ENCODE peak calls at places on chromosomes 6 and 20, in ten cellular contexts. R is upper lobe of right lung, K is uterus, S is globus pallidus, F is occipital lobe, I is posterior vena cava, Y is T-helper 1 cell, J is mesendoderm, B is caudate nucleus, L is HT1080. M is an unnamed sample.

GRCh38 chr6:169556238-169556637 is 145.6 kb downstream of the WDR27 start:
- DNase-seq in L (no peak), B (no peak), F (no peak), R (no peak), Y (no peak), S (no peak), J (no peak), K (no peak), I (no peak), M (no peak)

GRCh38 chr6:129543981-129544380 is 166.0 kb downstream of the ARHGAP18 start:
- DNase-seq in L (peak), R (no peak), F (no peak), K (no peak), I (no peak), S (no peak), J (no peak), B (no peak), Y (no peak), M (no peak)

GRCh38 chr6:148177589-148178233 is 164.9 kb upstream of the SASH1 start:
- DNase-seq in Y (no peak), I (no peak), R (peak), K (peak), J (peak), S (peak), L (peak), F (peak), B (no peak), M (no peak)

GRCh38 chr6:29825848-29826247 is 1.8 kb upstream of the HLA-G start:
- DNase-seq in L (no peak), K (no peak), F (no peak), Y (no peak), B (no peak), I (no peak), S (no peak), R (no peak), J (no peak), M (no peak)

GRCh38 chr20:38460040-38460623 is 12.5 kb upstream of the RALGAPB start:
- DNase-seq in K (no peak), J (no peak), S (no peak), I (no peak), L (peak), B (no peak), F (no peak), Y (no peak), R (no peak), M (no peak)

GRCh38 chr6:135922170-135922569 is 70.7 kb downstream of the PDE7B start:
- DNase-seq in Y (no peak), F (no peak), R (no peak), S (no peak), L (peak), I (no peak), J (peak), K (peak), B (no peak), M (no peak)

GRCh38 chr6:149990672-149991402 is 27.1 kb downstream of the ULBP1 start:
- DNase-seq in F (no peak), S (no peak), Y (no peak), I (peak), L (no peak), R (no peak), J (peak), K (no peak), B (no peak), M (no peak)

GRCh38 chr20:32626859-32627636 is 41.9 kb upstream of the NOL4L start:
- DNase-seq in Y (no peak), F (peak), J (no peak), R (no peak), B (peak), L (no peak), K (no peak), I (no peak), S (peak), M (no peak)

GRCh38 chr6:1296542-1296941 is 15.4 kb upstream of the FOXQ1 start:
- DNase-seq in B (no peak), K (no peak), J (no peak), S (no peak), Y (no peak), L (peak), R (no peak), I (no peak), F (no peak), M (no peak)

GRCh38 chr6:2982464-2983121 is 11.2 kb upstream of the SERPINB6 start:
- DNase-seq in J (no peak), F (no peak), L (no peak), Y (no peak), K (no peak), I (no peak), R (no peak), B (no peak), S (no peak), M (no peak)

GRCh38 chr6:149384464-149384863 is 15.6 kb upstream of the SUMO4 start:
- DNase-seq in I (no peak), Y (no peak), F (no peak), L (no peak), J (no peak), S (no peak), B (no peak), K (no peak), R (no peak), M (no peak)

GRCh38 chr20:58900292-58900931 is 47.9 kb downstream of the GNAS start:
- DNase-seq in S (no peak), J (peak), F (no peak), I (no peak), K (no peak), L (no peak), R (no peak), B (no peak), Y (no peak), M (no peak)

GRCh38 chr6:119311514-119312142 is 37.9 kb downstream of the MAN1A1 start:
- DNase-seq in J (no peak), L (no peak), Y (no peak), I (no peak), B (no peak), S (no peak), K (no peak), F (no peak), R (no peak), M (no peak)

GRCh38 chr6:151063339-151063738 is 176.4 kb upstream of the AKAP12 start:
- DNase-seq in L (peak), Y (no peak), S (no peak), B (no peak), J (no peak), F (no peak), R (no peak), I (no peak), K (no peak), M (no peak)

GRCh38 chr6:122365775-122366403 is 33.6 kb upstream of the HSF2 start:
- DNase-seq in R (no peak), S (no peak), J (no peak), B (no peak), L (no peak), K (no peak), Y (no peak), F (no peak), I (no peak), M (no peak)

GRCh38 chr20:52340036-52340634 is 148.6 kb upstream of the ZFP64 start:
- DNase-seq in R (no peak), B (no peak), J (peak), K (no peak), Y (no peak), F (no peak), S (no peak), L (peak), I (no peak), M (no peak)

GRCh38 chr20:57824909-57825308 is 115.1 kb upstream of the PMEPA1 start:
- DNase-seq in I (no peak), Y (no peak), S (no peak), F (no peak), K (no peak), L (no peak), R (no peak), B (no peak), J (no peak), M (no peak)

GRCh38 chr6:85191656-85192055 is 258.2 kb upstream of the NT5E start:
- DNase-seq in B (no peak), L (peak), I (no peak), F (no peak), J (no peak), S (no peak), Y (no peak), K (no peak), R (no peak), M (no peak)

GRCh38 chr6:11775791-11776409 is 2.7 kb downstream of the ADTRP start:
- DNase-seq in B (no peak), K (no peak), L (no peak), J (no peak), Y (no peak), R (no peak), I (no peak), F (no peak), S (no peak), M (no peak)

GRCh38 chr6:88870728-88871330 is 92.6 kb downstream of the RNGTT start:
- DNase-seq in K (peak), S (peak), L (peak), J (peak), Y (no peak), R (no peak), B (no peak), I (no peak), F (no peak), M (no peak)

GRCh38 chr6:19988555-19988954 is 151.4 kb downstream of the ID4 start:
- DNase-seq in J (peak), S (no peak), I (no peak), K (no peak), B (no peak), Y (no peak), F (no peak), L (no peak), R (no peak), M (no peak)

GRCh38 chr6:124888581-124889371 is 73.5 kb upstream of the RNF217 start:
- DNase-seq in J (peak), S (no peak), R (no peak), B (no peak), Y (no peak), K (no peak), I (no peak), L (peak), F (no peak), M (no peak)

GRCh38 chr6:12083763-12084162 is 71.7 kb downstream of the HIVEP1 start:
- DNase-seq in S (no peak), R (no peak), J (no peak), L (no peak), K (no peak), B (no peak), I (no peak), Y (no peak), F (no peak), M (no peak)

GRCh38 chr6:28988536-28989415 is 16.3 kb downstream of the ZNF311 start:
- DNase-seq in S (no peak), R (peak), F (no peak), J (peak), Y (peak), L (peak), K (no peak), B (no peak), I (peak), M (peak)

GRCh38 chr20:2752631-2753455 is 47.6 kb downstream of the CPXM1 start:
- DNase-seq in I (no peak), S (no peak), R (no peak), L (peak), B (no peak), Y (no peak), J (peak), F (no peak), K (peak), M (peak)

GRCh38 chr20:33166533-33167113 is 1.3 kb upstream of the BPIFA2 start:
- DNase-seq in S (no peak), I (peak), B (no peak), J (no peak), R (no peak), Y (no peak), F (no peak), K (no peak), L (no peak), M (no peak)

GRCh38 chr20:37267684-37268313 is 6.2 kb upstream of the GHRH start:
- DNase-seq in I (no peak), S (peak), K (no peak), L (no peak), R (no peak), F (no peak), B (peak), J (no peak), Y (no peak), M (no peak)

GRCh38 chr20:57680131-57680716 is 29.6 kb downstream of the PMEPA1 start:
- DNase-seq in Y (no peak), F (no peak), I (no peak), J (no peak), R (no peak), S (no peak), L (no peak), B (no peak), K (no peak), M (no peak)

GRCh38 chr6:132511159-132511835 is 1.6 kb downstream of the STX7 start:
- DNase-seq in L (no peak), B (no peak), I (no peak), J (no peak), R (no peak), Y (no peak), S (no peak), F (no peak), K (no peak), M (no peak)

GRCh38 chr6:170030284-170031095 is 260.4 kb downstream of the DLL1 start:
- DNase-seq in R (no peak), K (peak), Y (no peak), S (no peak), I (peak), L (no peak), J (no peak), F (no peak), B (no peak), M (no peak)

GRCh38 chr6:32254761-32255211 is 30.9 kb upstream of the NOTCH4 start:
- DNase-seq in F (no peak), Y (no peak), K (peak), J (no peak), S (peak), B (no peak), R (no peak), L (no peak), I (no peak), M (no peak)

GRCh38 chr6:130574146-130574545 is 208.3 kb downstream of the TMEM200A start:
- DNase-seq in R (no peak), K (no peak), L (no peak), B (no peak), F (no peak), Y (no peak), I (no peak), S (no peak), J (no peak), M (no peak)

GRCh38 chr6:108966236-108966635 is 118.0 kb downstream of the ARMC2 start:
- DNase-seq in I (no peak), L (no peak), J (no peak), K (no peak), F (no peak), R (no peak), S (no peak), B (no peak), Y (no peak), M (no peak)

GRCh38 chr6:116229287-116229913 is 24.5 kb downstream of the TSPYL4 start:
- DNase-seq in R (no peak), F (peak), S (peak), Y (no peak), I (peak), B (peak), K (peak), L (no peak), J (peak), M (no peak)

GRCh38 chr6:168071620-168072019 is 7.4 kb downstream of the FRMD1 start:
- DNase-seq in R (no peak), K (no peak), F (no peak), I (no peak), B (no peak), S (no peak), Y (no peak), L (no peak), J (peak), M (no peak)

GRCh38 chr20:57991211-57991841 is 237.1 kb downstream of the ANKRD60 start:
- DNase-seq in B (no peak), Y (no peak), L (peak), J (peak), I (no peak), K (no peak), F (no peak), S (no peak), R (no peak), M (no peak)

GRCh38 chr6:29527126-29527525 is 32.4 kb downstream of the UBD start:
- DNase-seq in L (no peak), R (no peak), B (no peak), F (no peak), Y (no peak), K (no peak), J (no peak), I (no peak), S (no peak), M (no peak)